ENCODE peak calls at places on chromosomes 3 and 15, in eight cellular contexts. L is body of pancreas, P is K562, T is A549, Y is testis, I is uterus, R is spleen, Q is tibial nerve. J is an unnamed sample.

GRCh38 chr3:14441240-14441919 is 39.0 kb downstream of the SLC6A6 start:
- DNase-seq in L (no peak), P (no peak), T (no peak), Y (no peak), I (no peak), R (no peak), Q (no peak), J (no peak)

GRCh38 chr15:60626669-60627068 is 147.7 kb upstream of the ICE2 start:
- DNase-seq in L (no peak), P (no peak), T (no peak), Y (no peak), I (no peak), R (no peak), Q (no peak), J (no peak)

GRCh38 chr15:91224750-91225380 is 124.8 kb downstream of the SV2B start:
- DNase-seq in L (peak; percentile 16), P (peak; percentile 48), T (peak; percentile 66), Y (peak; percentile 19), I (no peak), R (no peak), Q (no peak), J (no peak)

GRCh38 chr3:64046527-64046926 is 23.2 kb upstream of the PSMD6 start:
- DNase-seq in L (no peak), P (no peak), T (no peak), Y (no peak), I (no peak), R (no peak), Q (no peak), J (no peak)

GRCh38 chr3:52851348-52851747 is 16.5 kb upstream of the MUSTN1 start:
- DNase-seq in L (peak; percentile 38), P (peak; percentile 60), T (peak; percentile 62), Y (peak; percentile 52), I (no peak), R (peak; percentile 30), Q (no peak), J (no peak)

GRCh38 chr3:24158756-24159155 is 213.7 kb downstream of the NR1D2 start:
- DNase-seq in L (no peak), P (no peak), T (no peak), Y (no peak), I (no peak), R (no peak), Q (no peak), J (no peak)

GRCh38 chr15:42037650-42038049 is 16.8 kb upstream of the PLA2G4E start:
- DNase-seq in L (peak; percentile 40), P (no peak), T (no peak), Y (no peak), I (no peak), R (no peak), Q (no peak), J (no peak)

GRCh38 chr3:9703736-9704342 is at the start of gene CPNE9:
- DNase-seq in L (no peak), P (no peak), T (no peak), Y (no peak), I (no peak), R (peak; percentile 64), Q (no peak), J (no peak)

GRCh38 chr3:50427255-50427654 is 67.9 kb upstream of the TMEM115 start:
- DNase-seq in L (no peak), P (no peak), T (no peak), Y (no peak), I (no peak), R (no peak), Q (no peak), J (no peak)

GRCh38 chr15:76209948-76210347 is 101.3 kb downstream of the ETFA start:
- DNase-seq in L (no peak), P (peak; percentile 38), T (no peak), Y (no peak), I (no peak), R (no peak), Q (no peak), J (no peak)

GRCh38 chr3:195030791-195031321 is 240.1 kb downstream of the XXYLT1 start:
- DNase-seq in L (no peak), P (no peak), T (peak; percentile 14), Y (no peak), I (peak; percentile 43), R (no peak), Q (no peak), J (no peak)

GRCh38 chr15:90677807-90678790 is 39.0 kb upstream of the BLM start:
- DNase-seq in L (no peak), P (no peak), T (no peak), Y (no peak), I (no peak), R (no peak), Q (no peak), J (no peak)

GRCh38 chr3:107206141-107206540 is 171.1 kb upstream of the CCDC54 start:
- DNase-seq in L (no peak), P (peak; percentile 50), T (peak; percentile 51), Y (no peak), I (no peak), R (no peak), Q (no peak), J (no peak)

GRCh38 chr3:71310595-71311319 is 272.8 kb downstream of the FOXP1 start:
- DNase-seq in L (no peak), P (no peak), T (peak; percentile 11), Y (peak; percentile 21), I (no peak), R (peak; percentile 46), Q (peak; percentile 50), J (no peak)

GRCh38 chr3:167100200-167100599 is 279.9 kb downstream of the ZBBX start:
- DNase-seq in L (no peak), P (no peak), T (no peak), Y (no peak), I (no peak), R (no peak), Q (no peak), J (no peak)

GRCh38 chr15:63905558-63906265 is 72.0 kb upstream of the HERC1 start:
- DNase-seq in L (no peak), P (no peak), T (no peak), Y (no peak), I (no peak), R (no peak), Q (no peak), J (no peak)

GRCh38 chr3:122382888-122383666 is at the start of gene MIX23:
- DNase-seq in L (peak; percentile 84), P (peak; percentile 78), T (peak; percentile 89), Y (peak; percentile 93), I (peak; percentile 81), R (peak; percentile 95), Q (peak; percentile 72), J (peak; percentile 30)

GRCh38 chr15:88428053-88428452 is 39.1 kb downstream of the MRPL46 start:
- DNase-seq in L (no peak), P (no peak), T (no peak), Y (no peak), I (no peak), R (no peak), Q (no peak), J (no peak)

GRCh38 chr3:108125550-108126071 is 34.8 kb upstream of the CD47 start:
- DNase-seq in L (no peak), P (peak; percentile 66), T (no peak), Y (no peak), I (no peak), R (peak; percentile 89), Q (no peak), J (peak; percentile 11)

GRCh38 chr3:153052096-153052460 is 109.9 kb upstream of the RAP2B start:
- DNase-seq in L (no peak), P (peak; percentile 52), T (peak; percentile 83), Y (peak; percentile 28), I (peak; percentile 50), R (no peak), Q (no peak), J (no peak)

GRCh38 chr3:14142567-14143270 is 17.9 kb downstream of the TMEM43 start:
- DNase-seq in L (no peak), P (no peak), T (no peak), Y (no peak), I (peak; percentile 15), R (no peak), Q (no peak), J (no peak)

GRCh38 chr15:66356069-66356358 is 471 bp downstream of the TIPIN start:
- DNase-seq in L (no peak), P (no peak), T (no peak), Y (no peak), I (no peak), R (no peak), Q (no peak), J (no peak)

GRCh38 chr15:66359740-66360139 is 3.3 kb upstream of the TIPIN start:
- DNase-seq in L (no peak), P (no peak), T (peak; percentile 20), Y (no peak), I (no peak), R (no peak), Q (no peak), J (no peak)

GRCh38 chr15:66356359-66357236 is at the start of gene TIPIN:
- DNase-seq in L (peak; percentile 96), P (peak; percentile 94), T (peak; percentile 98), Y (peak; percentile 97), I (peak; percentile 96), R (peak; percentile 99), Q (peak; percentile 91), J (peak; percentile 80)
- TF ChIP-seq POLR2A in L (peak; percentile 83), P (peak; percentile 98), T (peak; percentile 89), Y (no peak), I (no peak), R (no peak), Q (no peak), J (no peak)

DNA sequence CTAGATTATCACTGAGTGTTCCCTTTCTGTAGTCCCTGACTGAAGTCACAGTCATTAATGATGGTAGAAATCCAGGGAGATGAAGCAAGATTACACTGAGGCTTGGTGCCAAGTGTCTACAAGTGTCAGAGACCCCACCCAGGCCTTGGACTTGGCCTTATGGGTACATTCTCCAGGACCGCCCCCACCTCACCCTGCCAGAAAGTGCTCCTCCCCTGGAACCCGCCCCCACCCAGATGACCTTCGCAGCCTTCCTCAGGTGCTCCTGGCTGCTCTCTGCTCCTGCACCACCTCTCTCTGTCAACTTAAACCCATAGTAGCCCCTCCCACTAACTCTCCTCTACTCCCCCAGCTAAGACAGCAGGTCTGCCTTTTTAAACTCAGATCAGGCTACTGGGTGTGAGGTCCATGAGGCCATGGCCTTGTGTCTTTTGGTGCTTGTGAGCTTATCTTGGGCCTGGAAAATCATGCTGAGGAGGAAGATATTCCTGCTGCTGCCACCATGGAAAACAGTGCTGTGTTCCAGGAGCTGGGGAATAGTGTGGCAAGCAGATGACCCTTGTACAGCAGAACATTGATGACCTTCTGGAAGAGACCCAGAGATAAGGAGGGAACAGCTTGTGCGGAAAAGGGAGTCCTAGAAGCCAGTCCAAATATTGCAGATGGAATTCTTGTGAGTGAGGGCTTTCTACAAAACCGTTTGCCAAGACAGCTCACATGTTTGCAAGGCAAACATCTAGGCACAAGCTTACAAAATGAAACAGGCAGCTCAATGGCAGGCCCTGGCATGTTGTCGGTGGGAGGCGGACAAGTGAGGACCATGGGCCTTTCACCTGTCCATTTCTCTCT is 40.3 kb upstream of the NDUFB4 start:
- DNase-seq in L (peak; percentile 60), P (no peak), T (no peak), Y (peak; percentile 71), I (no peak), R (no peak), Q (no peak), J (no peak)
- TF ChIP-seq POLR2A in L (no peak), P (no peak), T (no peak), Y (no peak), I (no peak), R (no peak), Q (no peak), J (no peak)

GRCh38 chr15:77664428-77664827 is 31.7 kb upstream of the LINGO1 start:
- DNase-seq in L (no peak), P (no peak), T (no peak), Y (no peak), I (no peak), R (no peak), Q (no peak), J (no peak)
- TF ChIP-seq POLR2A in L (no peak), P (no peak), T (no peak), Y (no peak), I (no peak), R (no peak), Q (no peak), J (no peak)

GRCh38 chr3:159764211-159765024 is 224.2 kb upstream of the IL12A start:
- DNase-seq in L (peak; percentile 15), P (no peak), T (peak; percentile 78), Y (peak; percentile 28), I (no peak), R (peak; percentile 77), Q (no peak), J (no peak)
- TF ChIP-seq POLR2A in L (peak; percentile 31), P (no peak), T (peak; percentile 41), Y (no peak), I (peak; percentile 22), R (no peak), Q (no peak), J (peak; percentile 60)